ENCODE peak calls at places on chromosomes 5 and 9, in five cellular contexts. X is activated CD4-positive, CD25-positive, alpha-beta regulatory T cell; C is erythroblast; A is NCI-H146; V is transverse colon. O is an unnamed sample.

GRCh38 chr5:79133121-79133656 is 21.6 kb downstream of the BHMT start:
- DNase-seq in X (no peak), C (peak; percentile 75), A (peak; percentile 53), V (no peak), O (no peak)

GRCh38 chr9:75858497-75859092 is 31.9 kb upstream of the PCSK5 start:
- DNase-seq in X (no peak), C (no peak), A (no peak), V (no peak), O (no peak)

GRCh38 chr9:22374021-22374420 is 72.6 kb upstream of the DMRTA1 start:
- DNase-seq in X (no peak), C (no peak), A (peak; percentile 77), V (no peak), O (no peak)

GRCh38 chr9:86765736-86766410 is 181.4 kb downstream of the GAS1 start:
- DNase-seq in X (no peak), C (no peak), A (no peak), V (no peak), O (no peak)

GRCh38 chr5:84861306-84861705 is 476.6 kb upstream of the EDIL3 start:
- DNase-seq in X (no peak), C (no peak), A (no peak), V (no peak), O (no peak)

GRCh38 chr5:124071039-124071438 is 559.1 kb downstream of the CSNK1G3 start:
- DNase-seq in X (no peak), C (no peak), A (no peak), V (no peak), O (no peak)

GRCh38 chr5:6745706-6746217 is 32.5 kb downstream of the TENT4A start:
- DNase-seq in X (no peak), C (peak; percentile 74), A (peak; percentile 36), V (peak; percentile 7), O (no peak)

GRCh38 chr9:4596165-4596922 is 65.8 kb upstream of the PLPP6 start:
- DNase-seq in X (peak; percentile 15), C (no peak), A (no peak), V (peak; percentile 11), O (no peak)

GRCh38 chr9:127522727-127523126 is 71.4 kb downstream of the LRSAM1 start:
- DNase-seq in X (no peak), C (no peak), A (no peak), V (peak; percentile 44), O (no peak)

GRCh38 chr5:56356876-56357160 is 123.7 kb upstream of the ANKRD55 start:
- DNase-seq in X (no peak), C (no peak), A (no peak), V (no peak), O (no peak)

GRCh38 chr9:7095054-7095453 is 337.3 kb downstream of the KDM4C start:
- DNase-seq in X (no peak), C (no peak), A (no peak), V (no peak), O (no peak)

GRCh38 chr9:120741701-120742100 is 27.4 kb upstream of the MEGF9 start:
- DNase-seq in X (no peak), C (no peak), A (no peak), V (no peak), O (no peak)

GRCh38 chr5:160083012-160083436 is 36.2 kb downstream of the PWWP2A start:
- DNase-seq in X (no peak), C (no peak), A (no peak), V (no peak), O (no peak)

GRCh38 chr5:32790411-32790951 is 79.4 kb downstream of the NPR3 start:
- DNase-seq in X (no peak), C (no peak), A (no peak), V (no peak), O (no peak)

O was measured in NCI-H187.